ENCODE peak calls at places on chromosomes 12 and 14, in four cellular contexts. N is SK-N-SH, R is HepG2, P is K562. I is an unnamed sample.

GRCh38 chr12:63802012-63802608 is 22.4 kb downstream of the RXYLT1 start:
- DNase-seq in N (peak), P (peak), R (no peak), I (no peak)

GRCh38 chr14:106845286-106846087 is 1319.1 kb downstream of the TMEM121 start:
- DNase-seq in N (peak), P (no peak), R (peak), I (no peak)

GRCh38 chr12:45581112-45581511 is 148.4 kb upstream of the ARID2 start:
- DNase-seq in N (no peak), R (no peak), P (no peak), I (no peak)

GRCh38 chr14:98906123-98906995 is 365.6 kb downstream of the BCL11B start:
- DNase-seq in N (no peak), P (no peak), R (peak), I (no peak)

GRCh38 chr12:51536159-51536558 is 54.9 kb upstream of the SCN8A start:
- DNase-seq in R (no peak), N (no peak), P (peak), I (no peak)

GRCh38 chr14:106691601-106692291 is 1165.4 kb downstream of the TMEM121 start:
- DNase-seq in P (peak), N (peak), R (peak), I (peak)

GRCh38 chr12:54526800-54527630 is 22.4 kb upstream of the PDE1B start:
- DNase-seq in N (no peak), P (peak), R (peak), I (peak)

GRCh38 chr14:60287452-60287851 is 38.4 kb downstream of the PPM1A start:
- DNase-seq in R (no peak), N (no peak), P (no peak), I (no peak)

GRCh38 chr12:57479376-57480115 is at the start of gene ARHGAP9:
- DNase-seq in N (no peak), P (no peak), R (no peak), I (no peak)

GRCh38 chr12:114662512-114663177 is 21.3 kb downstream of the TBX3 start:
- DNase-seq in N (peak), R (peak), P (peak), I (peak)

GRCh38 chr14:88533203-88533602 is 21.6 kb downstream of the PTPN21 start:
- DNase-seq in N (no peak), P (no peak), R (no peak), I (no peak)

GRCh38 chr12:111842556-111843396 is 748 bp downstream of the MAPKAPK5 start:
- DNase-seq in N (no peak), R (peak), P (peak), I (peak)

GRCh38 chr14:106838991-106839769 is 1312.8 kb downstream of the TMEM121 start:
- DNase-seq in P (no peak), N (no peak), R (no peak), I (no peak)

GRCh38 chr12:3728686-3729085 is 24.2 kb downstream of the CRACR2A start:
- DNase-seq in R (no peak), P (no peak), N (no peak), I (no peak)

GRCh38 chr12:113537041-113537750 is 65.5 kb upstream of the LHX5 start:
- DNase-seq in N (no peak), R (no peak), P (no peak), I (no peak)
- TF ChIP-seq FOXJ3 in N (no peak), R (no peak), P (no peak), I (no peak)

DNA sequence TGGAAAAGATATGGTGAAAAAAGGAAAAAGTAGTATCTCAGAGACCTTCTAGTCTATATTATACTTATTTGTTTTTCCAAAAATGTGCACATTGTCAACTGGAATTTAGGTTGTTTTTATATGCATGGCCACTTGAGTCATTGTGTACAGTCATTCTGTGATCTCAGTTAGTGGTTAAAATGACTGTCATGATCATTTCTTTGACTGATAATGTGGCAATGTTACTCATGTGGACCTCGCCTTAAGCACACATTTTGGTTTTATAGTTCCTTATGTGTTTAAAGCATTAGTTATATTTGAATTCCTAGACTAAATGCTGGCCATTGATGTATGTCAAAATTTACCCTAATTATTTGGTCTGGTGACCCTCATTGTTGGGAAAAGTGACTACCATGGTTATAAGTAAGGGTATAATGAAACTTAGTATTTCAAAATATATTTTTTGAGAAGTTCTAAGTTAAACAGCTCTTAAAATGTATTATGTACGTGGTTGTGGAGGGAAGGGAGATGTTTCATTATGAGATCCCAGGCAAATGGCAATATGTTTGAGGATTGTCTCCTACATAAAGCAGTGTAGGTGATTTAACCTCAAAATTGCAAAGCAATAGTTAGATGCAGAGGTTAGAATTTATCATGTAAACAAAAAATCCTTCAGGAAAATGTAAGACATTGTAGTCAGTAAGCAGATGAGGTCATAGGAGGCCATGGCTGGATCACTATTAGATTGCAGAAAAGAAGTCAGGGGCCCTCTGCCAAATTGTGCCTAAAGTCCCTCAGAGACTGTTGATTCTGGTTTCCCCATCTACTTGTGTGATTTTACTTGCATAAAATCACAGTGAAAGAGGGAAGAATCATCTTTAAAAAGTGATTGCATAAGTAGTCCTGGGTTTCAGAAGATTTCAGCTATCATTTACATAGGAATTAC is 17.5 kb downstream of the PNMA1 start:
- DNase-seq in N (no peak), R (peak), P (peak), I (no peak)
- TF ChIP-seq FOXJ3 in N (no peak), R (no peak), P (no peak), I (no peak)

GRCh38 chr12:19439059-19440018 is at the start of gene AEBP2:
- DNase-seq in N (peak), R (peak), P (peak), I (peak)

GRCh38 chr12:19437996-19438395 is 1.3 kb upstream of the AEBP2 start:
- DNase-seq in N (no peak), P (no peak), R (no peak), I (no peak)

GRCh38 chr12:19440019-19440858 is 947 bp downstream of the AEBP2 start:
- DNase-seq in R (peak), N (peak), P (peak), I (peak)

GRCh38 chr12:19443585-19443984 is 4.3 kb downstream of the AEBP2 start:
- DNase-seq in R (no peak), N (no peak), P (no peak), I (no peak)

DNA sequence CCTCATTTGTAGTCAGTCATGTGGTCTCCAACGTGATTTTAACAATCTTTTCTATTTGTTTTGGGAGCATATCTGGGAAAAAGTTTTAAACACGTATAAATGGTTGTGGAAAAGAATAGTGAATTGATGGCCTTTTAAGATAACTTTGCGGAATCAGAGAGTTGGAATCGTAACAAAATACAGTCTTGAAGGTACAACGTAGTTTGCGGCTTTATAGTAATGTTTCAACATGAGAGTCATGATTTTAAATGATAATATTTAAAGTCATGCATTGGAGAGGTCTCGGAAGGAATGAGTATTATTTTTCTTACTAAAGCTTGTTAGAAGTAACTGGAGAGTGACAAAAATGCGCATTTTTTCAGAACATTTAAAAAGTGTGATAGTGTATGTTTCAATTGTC is 1.6 kb downstream of the AEBP2 start:
- DNase-seq in R (no peak), P (no peak), N (no peak), I (no peak)
- TF ChIP-seq FOXJ3 in R (no peak), P (no peak), N (no peak), I (no peak)

GRCh38 chr14:20632448-20632830 is 9.1 kb downstream of the OR6S1 start:
- DNase-seq in R (no peak), P (no peak), N (no peak), I (no peak)

GRCh38 chr14:20631023-20631820 is 10.3 kb downstream of the OR6S1 start:
- DNase-seq in R (peak), P (peak), N (no peak), I (no peak)

GRCh38 chr14:20632831-20633771 is 8.4 kb downstream of the OR6S1 start:
- DNase-seq in R (peak), P (peak), N (peak), I (peak)

GRCh38 chr14:20630340-20631022 is 11.0 kb downstream of the OR6S1 start:
- DNase-seq in R (peak), P (peak), N (no peak), I (peak)

GRCh38 chr14:20631821-20632389 is 9.6 kb downstream of the OR6S1 start:
- DNase-seq in P (peak), N (peak), R (peak), I (peak)
- TF ChIP-seq FOXJ3 in P (no peak), N (no peak), R (no peak), I (no peak)

GRCh38 chr12:71009414-71010142 is 89.0 kb upstream of the PTPRR start:
- DNase-seq in R (no peak), P (no peak), N (no peak), I (no peak)

GRCh38 chr12:71010143-71010479 is 89.6 kb upstream of the PTPRR start:
- DNase-seq in N (peak), P (no peak), R (no peak), I (no peak)

GRCh38 chr12:71011261-71011660 is 90.7 kb upstream of the PTPRR start:
- DNase-seq in N (no peak), R (no peak), P (no peak), I (no peak)

GRCh38 chr12:71018682-71019081 is 98.1 kb upstream of the PTPRR start:
- DNase-seq in N (no peak), R (no peak), P (no peak), I (no peak)

DNA sequence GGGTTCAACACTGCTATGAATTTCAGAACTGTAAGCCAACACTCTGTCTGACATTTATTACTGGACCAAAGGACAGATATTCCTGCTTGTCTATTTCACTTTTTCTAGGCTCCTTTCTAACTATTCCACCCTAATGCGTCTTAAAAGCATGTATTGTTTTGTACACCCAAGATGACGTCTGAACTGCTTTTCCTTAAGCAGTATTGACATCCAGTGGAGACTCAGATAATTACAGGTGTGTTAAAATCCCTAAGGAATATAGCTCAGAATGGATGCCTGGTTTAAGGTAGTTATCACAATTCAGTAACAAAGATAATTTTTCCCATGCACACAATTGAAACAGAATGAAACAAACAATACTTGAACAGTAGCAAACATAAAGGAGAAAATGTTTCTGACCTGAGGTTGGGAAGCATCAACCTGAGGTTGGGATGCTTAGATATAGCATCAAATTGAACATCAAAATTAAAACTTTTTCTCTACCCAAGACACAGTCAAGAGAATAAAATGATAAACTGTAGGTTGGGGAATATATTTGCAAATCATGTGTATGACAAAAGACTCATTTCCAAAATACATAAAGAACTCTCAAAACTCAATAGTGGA is 93.7 kb upstream of the PTPRR start:
- DNase-seq in P (peak), N (peak), R (peak), I (no peak)
- TF ChIP-seq FOXJ3 in P (no peak), N (no peak), R (no peak), I (no peak)

I was measured in WTC11.